ENCODE peak calls at places on chromosomes 13 and 19, in seven cellular contexts. B is CD4-positive, alpha-beta T cell; I is lower leg skin; V is AG10803; H is AG09319; F is progenitor cell of endocrine pancreas; Y is nephron progenitor cell. L is an unnamed sample.

GRCh38 chr19:55482128-55482961 is 2.6 kb upstream of the NAT14 start:
- DNase-seq in H (no peak), F (no peak), Y (no peak), I (no peak), B (no peak), V (no peak), L (no peak)

GRCh38 chr13:111280666-111281577 is 39.5 kb upstream of the TEX29 start:
- DNase-seq in I (no peak), Y (no peak), V (peak), F (no peak), H (no peak), B (no peak), L (peak)

GRCh38 chr19:30076751-30077670 is 135.0 kb downstream of the URI1 start:
- DNase-seq in F (no peak), I (no peak), H (no peak), Y (no peak), V (no peak), B (no peak), L (no peak)

GRCh38 chr19:49499030-49499670 is 2.9 kb downstream of the RPS11 start:
- DNase-seq in H (no peak), F (no peak), V (no peak), B (no peak), I (no peak), Y (no peak), L (no peak)

GRCh38 chr13:71659427-71659826 is 207.6 kb downstream of the DACH1 start:
- DNase-seq in I (no peak), F (no peak), Y (no peak), V (no peak), B (no peak), H (no peak), L (no peak)

GRCh38 chr13:104586010-104586746 is 1520.0 kb upstream of the SLC10A2 start:
- DNase-seq in B (no peak), I (no peak), F (no peak), Y (no peak), H (no peak), V (no peak), L (no peak)

GRCh38 chr19:5425260-5425659 is 30.0 kb upstream of the ZNRF4 start:
- DNase-seq in Y (no peak), V (no peak), I (no peak), H (no peak), F (no peak), B (no peak), L (no peak)

GRCh38 chr13:95784161-95784880 is 107.4 kb downstream of the DNAJC3 start:
- DNase-seq in V (peak), H (peak), F (no peak), B (no peak), I (no peak), Y (no peak), L (peak)

GRCh38 chr13:41746259-41746658 is 214.7 kb downstream of the VWA8 start:
- DNase-seq in H (peak), Y (no peak), I (no peak), V (peak), B (no peak), F (no peak), L (peak)

GRCh38 chr13:90884066-90884465 is 463.4 kb upstream of the MIR17HG start:
- DNase-seq in H (no peak), B (no peak), F (no peak), V (no peak), Y (no peak), I (no peak), L (no peak)

GRCh38 chr13:90882551-90882950 is 464.9 kb upstream of the MIR17HG start:
- DNase-seq in H (no peak), F (no peak), V (no peak), B (no peak), Y (no peak), I (no peak), L (no peak)

GRCh38 chr13:90880790-90881189 is 466.7 kb upstream of the MIR17HG start:
- DNase-seq in I (no peak), H (no peak), F (no peak), B (no peak), V (no peak), Y (no peak), L (no peak)

DNA sequence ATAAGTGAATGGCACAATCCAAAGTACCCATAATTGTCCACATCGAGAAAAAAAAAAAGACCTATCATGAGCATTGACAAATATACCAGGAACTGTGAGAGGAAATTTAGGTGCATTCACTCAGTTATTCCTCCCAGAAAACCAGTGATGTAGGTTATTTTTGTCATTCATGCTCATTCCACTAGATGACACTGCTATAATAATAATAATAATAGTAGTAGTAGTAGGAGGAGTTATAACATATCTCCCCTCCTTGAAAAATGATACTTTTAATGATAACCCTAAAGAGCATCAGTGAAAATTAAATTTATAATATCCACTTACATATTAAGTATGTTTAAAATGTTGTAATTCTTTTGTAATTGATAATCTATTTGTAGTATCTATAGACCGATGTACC is 463.9 kb upstream of the MIR17HG start:
- DNase-seq in F (no peak), I (no peak), Y (no peak), B (no peak), H (no peak), V (no peak), L (no peak)
- TF ChIP-seq CTCF in F (no peak), I (no peak), Y (no peak), B (no peak), H (no peak), V (no peak), L (no peak)

GRCh38 chr13:84648069-84648640 is 765.9 kb upstream of the SLITRK1 start:
- DNase-seq in F (no peak), B (no peak), I (no peak), Y (no peak), H (no peak), V (no peak), L (no peak)
- TF ChIP-seq CTCF in F (no peak), B (no peak), I (no peak), Y (no peak), H (no peak), V (peak), L (peak)

GRCh38 chr13:99386911-99387788 is 80.0 kb upstream of the GPR183 start:
- DNase-seq in V (no peak), B (peak), Y (peak), F (peak), H (no peak), I (peak), L (peak)
- TF ChIP-seq CTCF in V (peak), B (peak), Y (peak), F (peak), H (peak), I (no peak), L (peak)

DNA sequence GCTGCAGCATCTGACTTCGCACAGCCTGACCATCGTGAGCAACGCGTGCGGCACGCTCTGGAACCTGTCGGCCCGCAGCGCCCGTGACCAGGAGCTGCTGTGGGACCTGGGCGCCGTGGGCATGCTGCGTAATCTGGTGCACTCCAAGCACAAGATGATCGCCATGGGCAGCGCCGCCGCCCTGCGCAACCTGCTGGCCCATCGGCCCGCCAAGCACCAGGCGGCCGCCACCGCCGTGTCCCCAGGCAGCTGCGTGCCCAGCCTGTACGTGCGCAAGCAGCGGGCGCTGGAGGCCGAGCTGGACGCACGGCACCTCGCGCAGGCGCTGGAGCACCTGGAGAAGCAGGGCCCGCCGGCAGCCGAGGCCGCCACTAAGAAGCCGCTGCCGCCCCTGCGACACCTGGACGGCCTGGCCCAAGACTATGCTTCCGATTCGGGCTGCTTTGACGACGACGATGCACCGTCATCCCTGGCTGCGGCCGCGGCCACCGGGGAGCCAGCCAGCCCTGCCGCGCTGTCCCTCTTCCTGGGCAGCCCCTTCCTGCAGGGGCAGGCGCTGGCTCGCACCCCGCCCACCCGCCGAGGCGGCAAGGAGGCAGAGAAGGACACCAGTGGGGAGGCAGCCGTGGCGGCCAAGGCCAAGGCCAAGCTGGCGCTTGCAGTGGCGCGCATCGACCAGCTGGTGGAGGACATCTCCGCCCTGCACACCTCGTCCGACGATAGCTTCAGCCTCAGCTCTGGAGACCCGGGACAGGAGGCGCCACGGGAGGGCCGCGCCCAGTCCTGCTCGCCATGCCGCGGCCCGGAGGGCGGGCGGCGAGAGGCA is 13.6 kb downstream of the C19orf25 start:
- DNase-seq in I (no peak), B (no peak), Y (peak), F (no peak), V (peak), H (no peak), L (no peak)
- TF ChIP-seq CTCF in I (no peak), B (peak), Y (peak), F (peak), V (peak), H (peak), L (peak)

GRCh38 chr19:38719761-38720558 is 24.3 kb downstream of the CAPN12 start:
- DNase-seq in V (no peak), I (no peak), Y (no peak), B (no peak), F (no peak), H (no peak), L (no peak)

GRCh38 chr19:38720559-38721236 is 23.6 kb downstream of the CAPN12 start:
- DNase-seq in I (no peak), V (no peak), B (no peak), F (no peak), Y (no peak), H (no peak), L (no peak)

GRCh38 chr19:38717051-38717450 is 27.2 kb downstream of the CAPN12 start:
- DNase-seq in F (no peak), I (no peak), V (no peak), H (no peak), Y (no peak), B (no peak), L (no peak)

GRCh38 chr19:38717855-38718254 is 26.4 kb downstream of the CAPN12 start:
- DNase-seq in V (no peak), I (no peak), H (no peak), Y (no peak), B (no peak), F (no peak), L (no peak)

DNA sequence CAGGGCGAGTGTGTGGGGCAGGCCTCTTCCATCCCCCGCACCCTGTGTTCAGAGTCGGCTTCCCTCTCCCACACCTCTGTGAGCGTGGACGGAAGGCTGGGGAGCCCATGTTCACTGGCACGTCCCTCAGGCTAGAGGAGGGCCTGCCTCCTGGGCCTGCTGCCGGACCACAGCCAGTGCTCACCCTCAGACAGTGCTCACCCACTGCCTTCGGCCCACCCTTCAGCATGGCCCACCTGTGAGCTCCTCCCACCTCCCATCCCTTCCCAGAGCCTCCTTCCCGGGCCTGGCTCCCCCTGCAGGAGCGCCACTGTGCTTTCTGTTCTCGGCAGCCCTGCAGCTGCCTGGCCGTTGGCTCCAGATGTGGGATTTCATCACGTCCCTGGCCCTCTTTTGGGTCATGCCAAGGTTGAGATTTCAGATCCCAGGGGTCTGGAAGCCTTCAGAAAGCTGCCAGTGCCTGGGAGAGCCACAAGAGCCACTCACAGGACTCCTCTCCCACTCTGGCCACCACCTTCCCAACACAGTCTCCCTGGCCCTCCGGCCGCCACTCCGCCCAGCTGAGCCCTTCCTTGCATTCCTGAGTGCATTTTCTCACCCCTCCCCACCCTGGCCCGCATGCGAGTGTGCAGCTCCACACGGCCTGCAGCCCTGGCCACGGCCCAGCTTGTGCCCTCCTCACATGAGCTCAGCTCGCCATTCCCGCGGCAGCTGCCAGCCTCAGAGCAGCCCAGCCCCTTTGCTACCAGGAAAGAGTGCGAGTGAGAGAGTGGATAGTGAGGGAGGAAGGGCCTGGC is 25.3 kb downstream of the CAPN12 start:
- DNase-seq in H (no peak), B (no peak), I (no peak), F (no peak), V (peak), Y (no peak), L (peak)
- TF ChIP-seq CTCF in H (peak), B (no peak), I (no peak), F (peak), V (peak), Y (peak), L (peak)

L was measured in HFFc6.